ENCODE peak calls at places on chromosomes 6 and 20, in four cellular contexts. U is retinal pigment epithelial cell; R is mammary epithelial cell; F is CD4-positive, alpha-beta T cell. J is an unnamed sample.

GRCh38 chr6:82246802-82247633 is 526 bp downstream of the IBTK start:
- DNase-seq in U (no peak), R (peak), F (no peak), J (no peak)

GRCh38 chr20:33125983-33126382 is 42.0 kb upstream of the BPIFA2 start:
- DNase-seq in F (no peak), U (no peak), R (no peak), J (no peak)

GRCh38 chr6:138026342-138026741 is 80.9 kb downstream of the PERP start:
- DNase-seq in F (no peak), U (no peak), R (no peak), J (no peak)

GRCh38 chr20:58690851-58691250 is 1.7 kb upstream of the NPEPL1 start:
- DNase-seq in F (no peak), U (no peak), R (no peak), J (no peak)

GRCh38 chr6:4021862-4022715 is 56.8 kb downstream of the FAM217A start:
- DNase-seq in F (no peak), R (no peak), U (no peak), J (no peak)

GRCh38 chr20:19026121-19026878 is 186.1 kb upstream of the SLC24A3 start:
- DNase-seq in U (no peak), F (no peak), R (no peak), J (no peak)

GRCh38 chr6:90860822-90861601 is 274.1 kb upstream of the MAP3K7 start:
- DNase-seq in F (no peak), R (no peak), U (no peak), J (no peak)

GRCh38 chr20:5136096-5136495 is 9.3 kb downstream of the CDS2 start:
- DNase-seq in F (no peak), U (no peak), R (no peak), J (no peak)

GRCh38 chr6:152669894-152670293 is 27.8 kb upstream of the MYCT1 start:
- DNase-seq in R (peak), F (no peak), U (no peak), J (no peak)

GRCh38 chr6:151034825-151035781 is 169.6 kb downstream of the MTHFD1L start:
- DNase-seq in R (no peak), F (no peak), U (peak), J (no peak)

GRCh38 chr20:46004813-46005505 is 3.7 kb upstream of the MMP9 start:
- DNase-seq in F (no peak), U (no peak), R (peak), J (no peak)

GRCh38 chr20:20519269-20519668 is 151.4 kb downstream of the INSM1 start:
- DNase-seq in F (no peak), R (no peak), U (no peak), J (no peak)

GRCh38 chr20:24987244-24987643 is 5.3 kb downstream of the APMAP start:
- DNase-seq in R (peak), U (no peak), F (no peak), J (no peak)

GRCh38 chr20:61767776-61768494 is 297.7 kb downstream of the TAF4 start:
- DNase-seq in R (no peak), F (no peak), U (no peak), J (no peak)

GRCh38 chr6:101597711-101598110 is 204.2 kb downstream of the GRIK2 start:
- DNase-seq in R (peak), U (no peak), F (no peak), J (no peak)

GRCh38 chr20:62860924-62861691 is 514 bp downstream of the TCFL5 start:
- DNase-seq in U (no peak), R (no peak), F (peak), J (no peak)

GRCh38 chr6:26329763-26330511 is 35.1 kb upstream of the BTN3A2 start:
- DNase-seq in F (peak), R (peak), U (no peak), J (no peak)

GRCh38 chr6:20426177-20427082 is 24.8 kb downstream of the E2F3 start:
- DNase-seq in U (no peak), R (no peak), F (no peak), J (no peak)

GRCh38 chr6:161079566-161080262 is 88.1 kb downstream of the MAP3K4 start:
- DNase-seq in U (no peak), F (peak), R (peak), J (no peak)

GRCh38 chr20:57432874-57433491 is 41.8 kb downstream of the RBM38 start:
- DNase-seq in U (no peak), F (peak), R (peak), J (no peak)

GRCh38 chr6:154565331-154565730 is 54.8 kb upstream of the CNKSR3 start:
- DNase-seq in R (no peak), U (no peak), F (no peak), J (no peak)

GRCh38 chr6:12288844-12289654 is 1.1 kb upstream of the EDN1 start:
- DNase-seq in F (no peak), R (peak), U (no peak), J (peak)

GRCh38 chr6:116028233-116028632 is 32.5 kb downstream of the FRK start:
- DNase-seq in R (no peak), F (no peak), U (no peak), J (no peak)

GRCh38 chr20:58340853-58341252 is 31.3 kb downstream of the RAB22A start:
- DNase-seq in R (no peak), F (no peak), U (no peak), J (no peak)

GRCh38 chr6:44489912-44490604 is 102.6 kb downstream of the CDC5L start:
- DNase-seq in U (peak), R (peak), F (no peak), J (no peak)

GRCh38 chr6:27237089-27237723 is 10.3 kb upstream of the PRSS16 start:
- DNase-seq in R (peak), F (no peak), U (no peak), J (no peak)

GRCh38 chr6:134240664-134241431 is 77.1 kb downstream of the SGK1 start:
- DNase-seq in R (peak), U (no peak), F (peak), J (peak)

GRCh38 chr6:41712651-41713103 is 22.7 kb downstream of the TFEB start:
- DNase-seq in F (no peak), R (no peak), U (no peak), J (no peak)

GRCh38 chr6:168031411-168032382 is 34.2 kb downstream of the KIF25 start:
- DNase-seq in U (no peak), R (no peak), F (no peak), J (no peak)

GRCh38 chr20:47727170-47727880 is 58.0 kb downstream of the SULF2 start:
- DNase-seq in U (no peak), R (no peak), F (peak), J (no peak)

GRCh38 chr20:14383326-14383725 is 45.9 kb upstream of the FLRT3 start:
- DNase-seq in U (no peak), F (no peak), R (no peak), J (no peak)

GRCh38 chr6:15672291-15672690 is 9.5 kb upstream of the DTNBP1 start:
- DNase-seq in U (no peak), F (no peak), R (no peak), J (no peak)

GRCh38 chr6:43077981-43078411 is 1.9 kb downstream of the PTK7 start:
- DNase-seq in R (no peak), F (no peak), U (no peak), J (no peak)

GRCh38 chr6:36733300-36733699 is 35.7 kb downstream of the RAB44 start:
- DNase-seq in U (no peak), R (peak), F (no peak), J (no peak)

GRCh38 chr6:46706464-46706863 is 18.8 kb downstream of the TDRD6 start:
- DNase-seq in R (peak), F (no peak), U (no peak), J (no peak)

GRCh38 chr6:152696543-152696942 is 1.2 kb upstream of the MYCT1 start:
- DNase-seq in F (no peak), R (peak), U (peak), J (no peak)

GRCh38 chr6:5559651-5560050 is 298.3 kb downstream of the FARS2 start:
- DNase-seq in R (no peak), F (no peak), U (no peak), J (no peak)

GRCh38 chr6:121563286-121563685 is 127.8 kb downstream of the GJA1 start:
- DNase-seq in F (no peak), U (no peak), R (no peak), J (no peak)

GRCh38 chr20:17626217-17627007 is 55.6 kb downstream of the RRBP1 start:
- DNase-seq in U (no peak), F (no peak), R (no peak), J (no peak)
- TF ChIP-seq CTCF in U (no peak), F (no peak), R (no peak), J (no peak)

GRCh38 chr6:139375239-139376053 is 998 bp upstream of the CITED2 start:
- DNase-seq in U (peak), R (peak), F (peak), J (peak)
- TF ChIP-seq CTCF in U (peak), R (no peak), F (no peak), J (no peak)

DNA sequence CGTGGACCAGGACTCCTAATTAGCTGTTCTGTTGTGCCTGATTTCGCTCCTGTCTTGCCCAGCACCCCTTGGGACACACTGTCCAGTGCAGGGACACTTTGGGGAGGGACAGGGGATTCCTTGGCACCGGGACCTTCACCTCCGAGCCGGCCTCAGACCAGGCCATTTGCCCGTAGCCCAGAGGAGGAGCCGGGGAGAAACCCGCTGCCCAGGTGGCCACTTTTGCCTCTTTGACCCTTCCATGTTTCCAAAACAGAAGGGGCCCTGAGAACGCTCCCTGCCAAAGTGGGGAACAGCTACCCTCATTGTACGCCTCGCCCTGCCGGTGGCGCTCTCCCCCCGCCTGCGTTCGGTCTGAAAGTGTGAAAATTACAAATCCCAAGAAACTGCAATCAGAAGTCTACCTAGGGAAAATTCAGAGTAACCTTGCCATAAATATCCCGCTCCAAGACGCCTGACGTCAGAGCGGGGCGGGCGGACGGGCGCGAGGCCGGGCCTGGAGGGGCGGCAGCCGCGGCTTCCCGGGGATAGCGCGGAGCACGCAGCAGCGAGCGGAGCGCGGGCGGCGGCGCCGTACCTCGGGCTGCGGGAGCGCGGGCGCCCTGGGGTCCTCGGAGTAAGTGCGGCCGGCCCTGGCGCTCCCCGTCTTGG is at the start of gene DAAM2:
- DNase-seq in R (no peak), U (no peak), F (no peak), J (no peak)
- TF ChIP-seq CTCF in R (no peak), U (peak), F (no peak), J (no peak)

DNA sequence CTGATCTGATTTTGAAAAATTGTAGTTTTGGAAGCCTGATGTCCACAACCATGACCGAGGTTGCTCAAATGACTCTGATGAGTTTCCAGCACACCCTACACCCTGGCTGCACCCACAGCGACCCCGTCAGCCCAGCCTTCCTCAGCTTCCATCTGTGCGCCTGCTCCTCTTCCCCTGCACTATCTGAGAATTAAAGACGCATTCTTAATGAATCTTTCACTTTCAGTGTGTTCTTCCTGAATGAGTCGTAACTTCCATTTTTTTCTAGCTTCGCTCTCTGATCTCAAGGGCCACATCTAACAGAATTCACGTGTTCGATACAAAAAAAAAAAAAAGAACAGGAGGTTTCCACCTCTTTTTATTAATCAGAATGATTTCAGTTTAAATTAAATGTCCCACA is 21.3 kb upstream of the RREB1 start:
- DNase-seq in R (no peak), F (no peak), U (no peak), J (no peak)
- TF ChIP-seq CTCF in R (no peak), F (no peak), U (no peak), J (no peak)

DNA sequence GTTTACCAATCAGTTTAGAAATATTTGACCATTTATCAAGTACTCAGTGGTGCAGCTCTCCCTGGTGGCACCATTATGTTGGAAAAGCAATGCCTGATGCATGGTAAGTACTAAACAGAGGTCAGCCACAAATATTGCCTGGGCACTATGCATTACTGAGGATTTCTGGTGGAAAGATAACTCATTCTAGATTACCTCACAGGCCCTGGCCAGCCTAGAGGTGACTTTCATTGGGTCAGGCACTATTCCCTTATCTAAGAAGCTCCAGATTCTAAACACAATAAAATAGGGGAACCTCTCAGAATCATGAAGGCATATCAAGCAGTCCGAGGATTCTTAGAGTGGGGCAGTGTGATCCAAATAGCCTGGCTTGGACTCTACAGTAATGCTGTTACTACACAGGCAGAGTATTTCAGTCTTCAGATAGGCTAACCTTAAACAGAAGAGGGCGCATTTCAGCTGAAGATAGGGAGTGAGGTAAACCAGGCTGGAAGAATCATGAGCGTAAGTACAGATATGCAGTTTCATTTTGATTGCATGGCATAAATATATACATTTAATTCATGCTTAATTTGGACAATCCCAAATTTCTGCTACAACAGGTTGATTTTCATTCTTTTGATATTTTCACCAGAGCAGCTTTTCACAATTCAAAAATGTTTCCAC is 12.1 kb downstream of the LGSN start:
- DNase-seq in F (no peak), R (peak), U (peak), J (no peak)
- TF ChIP-seq CTCF in F (no peak), R (peak), U (peak), J (no peak)

J was measured in omental fat pad.